ENCODE peak calls at places on chromosomes 4 and X, in six cellular contexts. E is Panc1; U is aorta; V is omental fat pad; G is activated B cell treated with CpG ODN at 0.5 μM for 24 hours; W is stimulated activated naive B cell treated with anti-CD40 and anti-IgM and Interleukin-4, amounts not matched to agents 10 μg/mL and 1 μg/mL and 100 μg/mL, for 72 hours. Y is an unnamed sample.

GRCh38 chr4:87853108-87853507 is 20.3 kb downstream of the MEPE start:
- ATAC-seq in E (no peak), U (no peak), V (no peak), G (no peak), W (no peak), Y (peak; percentile 58)

GRCh38 chrX:111376897-111377601 is 34.9 kb downstream of the DCX start:
- ATAC-seq in E (no peak), U (no peak), V (no peak), G (no peak), W (no peak), Y (no peak)

GRCh38 chr4:152684007-152684406 is 4.2 kb upstream of the TMEM154 start:
- ATAC-seq in E (no peak), U (no peak), V (no peak), G (peak; percentile 58), W (peak; percentile 89), Y (no peak)

GRCh38 chrX:81390244-81390643 is 188.3 kb downstream of the SH3BGRL start:
- ATAC-seq in E (no peak), U (no peak), V (no peak), G (no peak), W (no peak), Y (no peak)

GRCh38 chr4:84606645-84607044 is 23.7 kb downstream of the CDS1 start:
- ATAC-seq in E (no peak), U (no peak), V (no peak), G (no peak), W (no peak), Y (no peak)

GRCh38 chrX:149829751-149830191 is 48.0 kb downstream of the MAGEA9 start:
- ATAC-seq in E (no peak), U (no peak), V (peak; percentile 75), G (peak; percentile 47), W (peak; percentile 50), Y (peak; percentile 73)

GRCh38 chr4:184806246-184806550 is 19.6 kb downstream of the ACSL1 start:
- ATAC-seq in E (no peak), U (no peak), V (no peak), G (no peak), W (no peak), Y (no peak)

GRCh38 chr4:26412381-26413372 is 77.6 kb downstream of the CCKAR start:
- ATAC-seq in E (no peak), U (peak; percentile 79), V (peak; percentile 28), G (no peak), W (no peak), Y (no peak)

GRCh38 chr4:10099521-10100325 is 16.9 kb downstream of the WDR1 start:
- ATAC-seq in E (no peak), U (no peak), V (no peak), G (no peak), W (no peak), Y (no peak)

GRCh38 chr4:147644471-147644870 is 27.3 kb downstream of the TMEM184C start:
- ATAC-seq in E (no peak), U (no peak), V (no peak), G (no peak), W (no peak), Y (no peak)

GRCh38 chrX:133250184-133251080 is 32.3 kb upstream of the TFDP3 start:
- ATAC-seq in E (no peak), U (peak; percentile 31), V (no peak), G (no peak), W (no peak), Y (no peak)

GRCh38 chrX:40945366-40945713 is 139.9 kb upstream of the USP9X start:
- ATAC-seq in E (peak; percentile 66), U (no peak), V (peak; percentile 57), G (peak; percentile 62), W (peak; percentile 34), Y (peak; percentile 84)

GRCh38 chr4:122285285-122285684 is 93.5 kb upstream of the ADAD1 start:
- ATAC-seq in E (no peak), U (no peak), V (no peak), G (no peak), W (no peak), Y (no peak)

GRCh38 chr4:124509151-124509550 is 203.4 kb downstream of the ANKRD50 start:
- ATAC-seq in E (no peak), U (no peak), V (no peak), G (no peak), W (no peak), Y (no peak)

GRCh38 chr4:48801739-48802138 is 21.7 kb upstream of the FRYL start:
- ATAC-seq in E (no peak), U (peak; percentile 86), V (no peak), G (no peak), W (no peak), Y (no peak)

GRCh38 chr4:52512291-52512690 is 146.8 kb downstream of the USP46 start:
- ATAC-seq in E (no peak), U (no peak), V (no peak), G (no peak), W (no peak), Y (no peak)

GRCh38 chrX:66016905-66017658 is 22.8 kb downstream of the VSIG4 start:
- ATAC-seq in E (no peak), U (no peak), V (no peak), G (peak; percentile 19), W (peak; percentile 38), Y (no peak)

GRCh38 chrX:51408462-51408861 is 75.8 kb downstream of the NUDT10 start:
- ATAC-seq in E (no peak), U (no peak), V (no peak), G (no peak), W (no peak), Y (no peak)

GRCh38 chr4:176593943-176594342 is 198.8 kb downstream of the VEGFC start:
- ATAC-seq in E (no peak), U (no peak), V (no peak), G (no peak), W (no peak), Y (no peak)

GRCh38 chrX:113059714-113060113 is 219.1 kb upstream of the AMOT start:
- ATAC-seq in E (no peak), U (no peak), V (no peak), G (no peak), W (no peak), Y (no peak)

GRCh38 chrX:134236690-134237362 is at the start of gene CCDC160:
- ATAC-seq in E (peak; percentile 90), U (no peak), V (no peak), G (no peak), W (peak; percentile 51), Y (peak; percentile 79)

GRCh38 chr4:3168029-3168428 is 80.9 kb upstream of the MSANTD1 start:
- ATAC-seq in E (no peak), U (no peak), V (peak; percentile 80), G (peak; percentile 79), W (peak; percentile 93), Y (no peak)

Y was measured in SK-N-SH treated with all-trans-retinoic acid at 6 μM for 48 hours.